ENCODE peak calls at places on chromosome 19, in seven cellular contexts. D is H1, A is upper lobe of left lung, G is HCT116, R is stomach, Q is transverse colon, T is HepG2. K is an unnamed sample.

GRCh38 chr19:16626796-16627193 is 1.2 kb downstream of the MED26 start:
- DNase-seq in D (no peak), A (no peak), G (no peak), R (no peak), Q (no peak), T (no peak), K (no peak)

GRCh38 chr19:6022570-6023049 is 44.7 kb upstream of the RANBP3 start:
- DNase-seq in D (no peak), A (no peak), G (no peak), R (no peak), Q (no peak), T (no peak), K (no peak)

GRCh38 chr19:4878491-4878968 is 11.1 kb upstream of the PLIN3 start:
- DNase-seq in D (no peak), A (peak), G (no peak), R (no peak), Q (no peak), T (no peak), K (no peak)

GRCh38 chr19:29623726-29624488 is 17.8 kb downstream of the POP4 start:
- DNase-seq in D (no peak), A (no peak), G (no peak), R (no peak), Q (peak), T (no peak), K (no peak)

GRCh38 chr19:21604351-21604926 is 99.0 kb downstream of the ZNF429 start:
- DNase-seq in D (no peak), A (no peak), G (no peak), R (no peak), Q (no peak), T (no peak), K (no peak)

GRCh38 chr19:35013820-35014754 is 14.0 kb downstream of the GRAMD1A start:
- DNase-seq in D (no peak), A (no peak), G (no peak), R (no peak), Q (peak), T (no peak), K (no peak)

GRCh38 chr19:1650627-1651009 is 1.8 kb downstream of the TCF3 start:
- DNase-seq in D (no peak), A (no peak), G (no peak), R (no peak), Q (no peak), T (no peak), K (no peak)

GRCh38 chr19:58154287-58154678 is 3.7 kb upstream of the ZNF329 start:
- DNase-seq in D (no peak), A (no peak), G (no peak), R (peak), Q (peak), T (peak), K (peak)

GRCh38 chr19:35518313-35518712 is 4.9 kb upstream of the DMKN start:
- DNase-seq in D (no peak), A (no peak), G (peak), R (no peak), Q (no peak), T (no peak), K (no peak)

GRCh38 chr19:21604941-21605548 is 99.6 kb downstream of the ZNF429 start:
- DNase-seq in D (no peak), A (no peak), G (no peak), R (no peak), Q (no peak), T (no peak), K (peak)

GRCh38 chr19:294819-295686 is 3.9 kb upstream of the PLPP2 start:
- DNase-seq in D (no peak), A (peak), G (no peak), R (peak), Q (peak), T (no peak), K (no peak)

GRCh38 chr19:16920816-16921529 is 32.2 kb downstream of the F2RL3 start:
- DNase-seq in D (no peak), A (no peak), G (peak), R (no peak), Q (no peak), T (no peak), K (no peak)

DNA sequence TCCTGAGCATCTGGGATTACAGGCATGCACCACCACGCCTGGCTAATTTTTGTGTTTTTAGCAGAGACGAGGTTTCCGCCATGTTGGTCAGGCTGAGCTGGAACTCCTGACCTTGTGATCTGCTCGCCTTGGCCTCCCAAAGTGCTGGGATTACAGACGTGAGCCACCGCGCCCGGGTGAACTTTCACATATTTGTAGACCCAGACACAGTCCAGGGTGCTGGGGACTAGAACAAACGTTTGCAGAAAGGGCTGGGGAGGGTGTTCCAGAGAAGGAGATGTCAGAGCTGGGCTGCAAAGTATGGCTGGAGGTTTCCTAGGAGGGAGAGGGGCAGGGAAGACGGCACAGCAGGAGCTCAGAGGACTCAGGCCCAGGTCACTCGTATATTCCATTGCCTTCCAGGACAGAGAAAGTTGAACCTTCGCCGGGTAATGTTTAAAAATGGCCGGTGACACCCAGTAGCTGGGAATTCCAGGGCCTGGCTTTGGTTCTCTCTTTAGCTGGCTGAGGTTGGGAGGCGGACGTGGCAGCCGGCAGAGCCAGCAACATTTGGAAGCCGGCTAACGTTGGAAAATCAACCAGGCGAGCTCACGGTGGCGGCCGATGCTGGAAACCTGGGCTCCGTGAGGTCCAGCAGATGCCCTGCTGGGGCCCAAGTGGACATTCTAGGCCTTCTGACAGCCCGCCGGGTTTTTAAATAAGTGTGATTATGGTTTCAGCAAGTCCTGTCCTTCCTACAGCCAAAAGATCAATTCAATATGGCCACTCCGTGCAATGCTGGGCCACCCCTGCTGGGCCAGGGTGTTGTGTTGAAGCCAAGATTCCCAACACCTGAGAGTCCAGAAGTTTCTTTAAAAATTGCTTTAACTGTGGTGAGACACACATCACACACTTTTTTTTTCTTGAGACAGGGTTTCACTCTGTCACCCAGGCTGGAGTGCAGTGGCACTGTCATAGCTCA is 41.5 kb downstream of the NFIC start:
- DNase-seq in D (no peak), A (no peak), G (no peak), R (peak), Q (no peak), T (peak), K (no peak)
- TF ChIP-seq POLR2A in D (no peak), A (no peak), G (no peak), R (no peak), Q (peak), T (no peak), K (no peak)

DNA sequence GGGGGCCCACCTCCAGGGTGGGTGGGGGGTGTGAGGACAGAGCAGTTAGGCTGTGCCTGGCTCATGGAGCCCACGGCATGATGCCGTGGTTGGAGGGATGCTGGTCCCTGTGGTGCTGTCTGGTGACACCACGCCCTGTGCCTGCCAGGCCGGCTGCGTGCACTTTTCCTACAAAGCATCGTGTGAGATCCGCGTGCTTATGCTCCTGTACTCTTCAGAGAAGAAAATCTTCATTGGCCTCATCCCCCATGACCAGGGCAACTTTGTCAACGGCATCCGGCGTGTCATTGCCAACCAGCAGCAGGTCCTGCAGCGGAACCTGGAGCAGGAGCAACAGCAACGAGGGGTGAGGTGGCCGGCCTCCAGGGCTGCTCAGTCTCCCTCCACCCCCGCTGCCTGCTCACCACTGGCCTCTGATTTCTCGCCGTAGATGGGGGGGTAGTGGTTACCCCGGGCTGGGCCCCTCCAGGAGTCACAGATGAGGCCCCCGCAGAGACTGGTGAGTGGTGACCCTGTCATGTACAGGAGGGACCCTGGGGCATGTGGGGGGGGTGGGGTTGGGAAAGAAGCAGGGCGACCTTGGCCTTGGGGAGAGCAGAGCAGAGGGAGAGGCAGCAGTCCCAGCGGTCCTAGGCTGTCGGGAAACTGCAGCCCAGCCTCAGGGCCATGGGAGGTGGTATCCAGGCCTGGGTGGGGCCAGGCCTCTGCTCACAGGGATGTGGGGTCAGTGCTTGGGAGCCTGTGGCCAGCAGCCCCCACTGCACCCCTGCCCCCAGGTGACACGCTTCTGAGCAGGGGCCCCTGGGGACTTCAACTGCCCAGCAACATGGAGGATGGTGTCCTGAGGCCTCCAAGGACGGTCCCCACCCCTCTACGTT is 7.3 kb downstream of the PNKP start:
- DNase-seq in D (no peak), A (peak), G (no peak), R (no peak), Q (no peak), T (no peak), K (no peak)
- TF ChIP-seq POLR2AphosphoS5 in D (peak), A (no peak), G (peak), R (no peak), Q (no peak), T (no peak), K (no peak)

DNA sequence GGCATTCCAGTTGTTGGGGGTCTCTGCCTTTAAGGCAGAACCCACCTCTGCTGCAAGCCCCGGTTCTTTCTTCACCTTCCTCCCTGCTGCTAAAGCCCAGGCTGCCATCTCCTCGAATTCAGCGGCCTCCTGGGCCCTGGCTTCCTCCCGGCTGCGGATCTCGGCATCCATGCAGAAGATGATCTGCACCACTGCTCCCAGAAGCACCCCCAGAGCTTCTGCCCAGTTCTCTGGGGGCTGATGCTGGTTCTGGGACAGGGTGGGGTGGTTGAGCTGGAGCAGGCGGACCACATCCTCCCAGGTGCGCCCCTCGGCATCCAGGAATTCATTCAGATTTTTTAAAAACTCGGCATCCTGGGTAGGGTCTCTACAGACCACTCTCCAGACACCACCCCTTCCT is 987 bp downstream of the PNMA8A start:
- DNase-seq in D (no peak), A (peak), G (no peak), R (no peak), Q (no peak), T (no peak), K (no peak)
- H3K27ac ChIP-seq in D (no peak), A (no peak), G (no peak), R (no peak), Q (no peak), T (no peak), K (peak)

DNA sequence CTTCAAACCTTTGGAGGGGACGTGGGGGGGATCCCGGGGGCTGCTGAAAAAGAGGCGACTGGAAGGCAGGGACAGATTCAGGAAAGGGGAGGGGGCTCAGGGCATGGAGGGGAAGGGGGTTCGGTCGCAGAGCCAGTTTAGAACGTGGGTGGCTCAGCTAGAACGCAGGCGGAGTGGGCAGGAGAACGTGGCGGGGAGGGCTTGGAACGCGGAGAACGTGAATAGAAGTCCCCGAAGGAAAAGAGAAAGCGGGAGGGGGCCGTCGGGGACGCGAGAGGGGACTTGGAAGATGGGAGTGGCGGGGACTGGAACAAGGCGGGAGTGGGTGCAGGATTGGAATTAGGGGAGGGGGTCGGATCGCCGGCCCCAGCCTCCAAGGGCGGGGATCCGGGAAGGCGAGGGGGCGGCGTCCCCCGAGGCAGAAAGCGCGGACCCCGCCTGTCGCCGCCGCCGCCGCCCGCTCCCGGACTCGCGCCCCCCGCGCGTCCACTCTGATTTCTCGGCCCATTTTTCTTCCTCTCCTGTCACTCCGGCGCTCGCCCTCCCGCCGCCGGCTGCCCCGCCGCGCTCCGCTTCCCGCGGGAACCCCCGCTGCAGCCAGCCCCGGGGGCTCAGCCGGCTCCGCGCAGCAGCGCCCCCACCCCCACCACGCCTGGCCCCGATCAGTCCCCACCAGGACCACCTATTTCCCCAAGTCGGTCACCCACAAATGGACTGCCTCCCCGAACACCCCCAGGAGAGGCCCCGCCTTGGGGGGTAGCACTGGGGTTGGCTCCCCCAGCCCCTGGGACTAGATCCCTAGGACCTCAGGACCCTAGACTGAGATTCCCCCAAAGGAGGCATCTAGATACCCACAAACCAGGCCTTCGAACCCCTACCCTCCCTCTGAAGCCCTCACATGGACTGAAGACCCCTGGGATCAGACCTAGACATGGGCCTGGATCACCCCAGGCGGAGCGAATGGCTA is 12.5 kb upstream of the ERFL start:
- DNase-seq in D (no peak), A (peak), G (no peak), R (no peak), Q (no peak), T (no peak), K (no peak)
- TF ChIP-seq POLR2A in D (no peak), A (no peak), G (no peak), R (no peak), Q (no peak), T (no peak), K (no peak)

GRCh38 chr19:7657047-7657779 is 11.6 kb upstream of the RETN start:
- DNase-seq in D (no peak), A (no peak), G (no peak), R (no peak), Q (no peak), T (no peak), K (no peak)
- TF ChIP-seq POLR2AphosphoS5 in D (no peak), A (no peak), G (no peak), R (no peak), Q (no peak), T (no peak), K (no peak)

DNA sequence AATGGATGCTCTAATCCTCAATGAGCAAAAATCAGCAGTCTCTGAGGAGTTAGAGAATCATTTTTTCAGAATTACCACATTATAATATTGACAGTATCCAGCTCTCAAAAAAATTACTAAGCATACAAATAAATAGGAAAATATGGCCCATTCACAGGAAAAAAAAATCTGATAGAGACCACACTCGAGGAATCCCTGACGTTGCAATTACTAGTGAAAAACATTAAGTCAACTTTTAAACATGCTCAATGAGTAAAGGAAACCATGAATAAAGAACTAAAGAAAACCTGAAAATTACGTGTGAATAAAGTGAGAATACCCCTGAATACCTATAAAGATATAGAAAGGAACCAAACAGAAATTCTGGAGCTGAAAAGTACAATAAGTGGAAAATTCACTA is 38.7 kb upstream of the ZNF780A start:
- DNase-seq in D (no peak), A (no peak), G (no peak), R (no peak), Q (no peak), T (no peak), K (no peak)
- H3K27ac ChIP-seq in D (no peak), A (no peak), G (no peak), R (no peak), Q (no peak), T (no peak), K (no peak)

GRCh38 chr19:28424662-28425430 is 788.1 kb downstream of the UQCRFS1 start:
- DNase-seq in D (no peak), A (no peak), G (no peak), R (no peak), Q (no peak), T (no peak), K (no peak)
- TF ChIP-seq POLR2A in D (no peak), A (no peak), G (no peak), R (no peak), Q (no peak), T (no peak), K (no peak)

GRCh38 chr19:11767633-11768133 is 883 bp downstream of the ZNF441 start:
- DNase-seq in D (no peak), A (peak), G (no peak), R (peak), Q (peak), T (peak), K (peak)
- TF ChIP-seq POLR2AphosphoS5 in D (no peak), A (no peak), G (no peak), R (no peak), Q (no peak), T (peak), K (no peak)

GRCh38 chr19:12695997-12696365 is 450 bp downstream of the FBXW9 start:
- DNase-seq in D (no peak), A (peak), G (no peak), R (no peak), Q (no peak), T (no peak), K (no peak)
- H3K27ac ChIP-seq in D (no peak), A (peak), G (peak), R (peak), Q (peak), T (peak), K (peak)

K was measured in breast epithelium.